ENCODE peak calls at places on chromosomes 2 and 18, in five cellular contexts. One of them, this sample, is unnamed.

GRCh38 chr2:96129528-96130120 is 8.7 kb downstream of the ASTL start:
- DNase-seq in endothelial cell of umbilical vein: no peak
- DNase-seq in aorta: no peak
- DNase-seq in esophagus muscularis mucosa: no peak
- DNase-seq in fibroblast of lung: no peak
- DNase-seq in this sample: no peak

GRCh38 chr2:223585691-223586090 is 16.5 kb downstream of the SCG2 start:
- DNase-seq in fibroblast of lung: peak; percentile 42
- DNase-seq in aorta: no peak
- DNase-seq in esophagus muscularis mucosa: peak; percentile 31
- DNase-seq in endothelial cell of umbilical vein: no peak
- DNase-seq in this sample: no peak

GRCh38 chr2:29920130-29920577 is 1.2 kb downstream of the ALK start:
- DNase-seq in esophagus muscularis mucosa: no peak
- DNase-seq in fibroblast of lung: peak; percentile 60
- DNase-seq in endothelial cell of umbilical vein: peak; percentile 14
- DNase-seq in aorta: peak; percentile 87
- DNase-seq in this sample: no peak

GRCh38 chr2:29042581-29043075 is 31.7 kb downstream of the PCARE start:
- DNase-seq in endothelial cell of umbilical vein: peak; percentile 14
- DNase-seq in esophagus muscularis mucosa: no peak
- DNase-seq in fibroblast of lung: peak; percentile 40
- DNase-seq in aorta: no peak
- DNase-seq in this sample: no peak

GRCh38 chr2:181780159-181781081 is 100.1 kb upstream of the NEUROD1 start:
- DNase-seq in endothelial cell of umbilical vein: peak; percentile 57
- DNase-seq in fibroblast of lung: peak; percentile 56
- DNase-seq in aorta: no peak
- DNase-seq in esophagus muscularis mucosa: no peak
- DNase-seq in this sample: no peak

GRCh38 chr18:49359732-49360444 is 100.6 kb downstream of the DYM start:
- DNase-seq in esophagus muscularis mucosa: no peak
- DNase-seq in fibroblast of lung: peak; percentile 83
- DNase-seq in endothelial cell of umbilical vein: no peak
- DNase-seq in aorta: no peak
- DNase-seq in this sample: no peak

GRCh38 chr2:1974391-1974790 is 230.1 kb upstream of the PXDN start:
- DNase-seq in esophagus muscularis mucosa: no peak
- DNase-seq in fibroblast of lung: peak; percentile 95
- DNase-seq in aorta: no peak
- DNase-seq in endothelial cell of umbilical vein: no peak
- DNase-seq in this sample: peak; percentile 25

GRCh38 chr2:199460101-199460671 is 2.4 kb upstream of the SATB2 start:
- DNase-seq in aorta: no peak
- DNase-seq in endothelial cell of umbilical vein: peak; percentile 36
- DNase-seq in esophagus muscularis mucosa: no peak
- DNase-seq in fibroblast of lung: peak; percentile 67
- DNase-seq in this sample: no peak

GRCh38 chr18:48159816-48160215 is 229.4 kb upstream of the SMAD2 start:
- DNase-seq in fibroblast of lung: no peak
- DNase-seq in aorta: peak; percentile 51
- DNase-seq in esophagus muscularis mucosa: no peak
- DNase-seq in endothelial cell of umbilical vein: no peak
- DNase-seq in this sample: no peak

GRCh38 chr2:98909381-98910211 is 26.4 kb downstream of the CRACDL start:
- DNase-seq in endothelial cell of umbilical vein: peak; percentile 91
- DNase-seq in esophagus muscularis mucosa: peak; percentile 68
- DNase-seq in aorta: no peak
- DNase-seq in fibroblast of lung: peak; percentile 90
- DNase-seq in this sample: peak; percentile 81

GRCh38 chr2:233353769-233354499 is at the start of gene DGKD:
- DNase-seq in esophagus muscularis mucosa: no peak
- DNase-seq in aorta: peak; percentile 90
- DNase-seq in endothelial cell of umbilical vein: peak; percentile 56
- DNase-seq in fibroblast of lung: peak; percentile 23
- DNase-seq in this sample: no peak

GRCh38 chr2:2621855-2622254 is 290.8 kb upstream of the MYT1L start:
- DNase-seq in esophagus muscularis mucosa: peak; percentile 83
- DNase-seq in fibroblast of lung: no peak
- DNase-seq in endothelial cell of umbilical vein: no peak
- DNase-seq in aorta: no peak
- DNase-seq in this sample: no peak

GRCh38 chr2:64943387-64944150 is 45.6 kb upstream of the SLC1A4 start:
- DNase-seq in esophagus muscularis mucosa: no peak
- DNase-seq in aorta: peak; percentile 87
- DNase-seq in endothelial cell of umbilical vein: no peak
- DNase-seq in fibroblast of lung: peak; percentile 61
- DNase-seq in this sample: no peak

GRCh38 chr2:107712857-107713256 is 113.8 kb upstream of the RGPD4 start:
- DNase-seq in endothelial cell of umbilical vein: no peak
- DNase-seq in esophagus muscularis mucosa: no peak
- DNase-seq in fibroblast of lung: no peak
- DNase-seq in aorta: no peak
- DNase-seq in this sample: no peak

GRCh38 chr18:45951021-45951714 is 16.0 kb downstream of the EPG5 start:
- DNase-seq in endothelial cell of umbilical vein: peak; percentile 24
- DNase-seq in esophagus muscularis mucosa: no peak
- DNase-seq in aorta: no peak
- DNase-seq in fibroblast of lung: peak; percentile 90
- DNase-seq in this sample: no peak

GRCh38 chr2:37354571-37354970 is 10.1 kb downstream of the QPCT start:
- DNase-seq in fibroblast of lung: no peak
- DNase-seq in aorta: no peak
- DNase-seq in endothelial cell of umbilical vein: no peak
- DNase-seq in esophagus muscularis mucosa: no peak
- DNase-seq in this sample: no peak

GRCh38 chr2:26614205-26615128 is 26.7 kb downstream of the CIB4 start:
- DNase-seq in fibroblast of lung: no peak
- DNase-seq in esophagus muscularis mucosa: no peak
- DNase-seq in aorta: no peak
- DNase-seq in endothelial cell of umbilical vein: no peak
- DNase-seq in this sample: no peak

GRCh38 chr18:22865354-22866116 is 67.6 kb upstream of the RBBP8 start:
- DNase-seq in aorta: no peak
- DNase-seq in esophagus muscularis mucosa: no peak
- DNase-seq in endothelial cell of umbilical vein: no peak
- DNase-seq in fibroblast of lung: no peak
- DNase-seq in this sample: no peak

GRCh38 chr2:215530191-215530968 is 94.5 kb upstream of the FN1 start:
- DNase-seq in endothelial cell of umbilical vein: peak; percentile 65
- DNase-seq in fibroblast of lung: peak; percentile 78
- DNase-seq in aorta: no peak
- DNase-seq in esophagus muscularis mucosa: no peak
- DNase-seq in this sample: no peak

GRCh38 chr2:201116115-201116958 is at the start of gene CFLAR:
- DNase-seq in endothelial cell of umbilical vein: peak; percentile 81
- DNase-seq in esophagus muscularis mucosa: peak; percentile 94
- DNase-seq in aorta: peak; percentile 90
- DNase-seq in fibroblast of lung: peak; percentile 81
- DNase-seq in this sample: no peak

GRCh38 chr18:45255142-45255890 is 360.0 kb upstream of the SLC14A2 start:
- DNase-seq in fibroblast of lung: peak; percentile 97
- DNase-seq in esophagus muscularis mucosa: no peak
- DNase-seq in endothelial cell of umbilical vein: no peak
- DNase-seq in aorta: no peak
- DNase-seq in this sample: no peak

GRCh38 chr2:25340340-25340886 is 1.3 kb downstream of the DNMT3A start:
- DNase-seq in fibroblast of lung: no peak
- DNase-seq in aorta: peak; percentile 83
- DNase-seq in endothelial cell of umbilical vein: no peak
- DNase-seq in esophagus muscularis mucosa: no peak
- DNase-seq in this sample: no peak

GRCh38 chr18:35096677-35097011 is 55.4 kb downstream of the MAPRE2 start:
- DNase-seq in esophagus muscularis mucosa: no peak
- DNase-seq in fibroblast of lung: no peak
- DNase-seq in endothelial cell of umbilical vein: no peak
- DNase-seq in aorta: no peak
- DNase-seq in this sample: no peak

DNA sequence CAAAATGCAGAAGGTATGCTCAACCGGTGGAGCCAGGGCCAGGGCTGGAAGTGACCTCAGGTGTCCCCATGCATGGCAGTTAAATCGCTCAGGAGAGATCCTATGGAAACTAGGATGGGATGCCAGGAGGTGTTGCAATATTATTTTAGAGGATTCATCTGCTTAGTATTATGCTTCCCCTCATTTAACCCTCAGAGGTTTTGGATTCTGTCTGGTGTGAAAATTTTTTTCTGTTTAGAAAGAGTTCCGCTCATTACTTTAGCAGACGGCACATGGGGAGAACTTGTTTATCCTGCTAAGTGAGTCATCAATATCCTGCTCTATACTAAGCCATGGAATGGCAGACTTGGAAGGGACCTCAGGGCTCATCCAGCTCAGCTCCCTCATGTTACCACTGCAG is 42.5 kb downstream of the TRIB2 start:
- DNase-seq in esophagus muscularis mucosa: no peak
- DNase-seq in endothelial cell of umbilical vein: peak; percentile 42
- DNase-seq in aorta: no peak
- DNase-seq in fibroblast of lung: peak; percentile 97
- DNase-seq in this sample: no peak
- H3K4me1 ChIP-seq in esophagus muscularis mucosa: peaks cover 4% of the 10 kb centered on the region
- H3K4me1 ChIP-seq in endothelial cell of umbilical vein: no peaks in the 10 kb centered on the region
- H3K4me1 ChIP-seq in aorta: no peaks in the 10 kb centered on the region
- H3K4me1 ChIP-seq in fibroblast of lung: peaks cover 10% of the 10 kb centered on the region
- H3K4me1 ChIP-seq in this sample: peaks cover 12% of the 10 kb centered on the region

DNA sequence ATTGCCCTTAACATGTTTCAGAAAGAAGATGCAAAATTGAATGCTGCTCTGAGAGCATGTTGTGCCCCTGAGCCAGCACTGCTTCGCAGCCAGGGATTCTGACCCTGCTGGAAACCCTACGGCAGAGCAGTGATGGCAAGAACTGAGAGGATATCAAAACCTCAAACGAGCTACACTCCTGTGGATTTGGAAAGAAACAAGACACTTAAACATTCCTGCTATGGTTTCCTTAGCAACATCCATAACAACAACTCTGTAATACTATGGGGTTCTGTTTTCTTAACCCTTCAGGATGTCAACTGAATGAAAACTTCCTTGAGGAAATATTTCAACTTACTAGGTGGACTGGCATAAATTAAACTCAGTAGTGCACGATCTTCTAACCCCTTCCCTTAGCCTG is 649.1 kb downstream of the NYAP2 start:
- DNase-seq in esophagus muscularis mucosa: no peak
- DNase-seq in aorta: no peak
- DNase-seq in endothelial cell of umbilical vein: peak; percentile 31
- DNase-seq in fibroblast of lung: peak; percentile 89
- DNase-seq in this sample: no peak
- H3K4me3 ChIP-seq in esophagus muscularis mucosa: no peak overlapping the region
- H3K4me3 ChIP-seq in aorta: no peak overlapping the region
- H3K4me3 ChIP-seq in endothelial cell of umbilical vein: no peak overlapping the region
- H3K4me3 ChIP-seq in fibroblast of lung: no peak overlapping the region
- H3K4me3 ChIP-seq in this sample: no peak overlapping the region

DNA sequence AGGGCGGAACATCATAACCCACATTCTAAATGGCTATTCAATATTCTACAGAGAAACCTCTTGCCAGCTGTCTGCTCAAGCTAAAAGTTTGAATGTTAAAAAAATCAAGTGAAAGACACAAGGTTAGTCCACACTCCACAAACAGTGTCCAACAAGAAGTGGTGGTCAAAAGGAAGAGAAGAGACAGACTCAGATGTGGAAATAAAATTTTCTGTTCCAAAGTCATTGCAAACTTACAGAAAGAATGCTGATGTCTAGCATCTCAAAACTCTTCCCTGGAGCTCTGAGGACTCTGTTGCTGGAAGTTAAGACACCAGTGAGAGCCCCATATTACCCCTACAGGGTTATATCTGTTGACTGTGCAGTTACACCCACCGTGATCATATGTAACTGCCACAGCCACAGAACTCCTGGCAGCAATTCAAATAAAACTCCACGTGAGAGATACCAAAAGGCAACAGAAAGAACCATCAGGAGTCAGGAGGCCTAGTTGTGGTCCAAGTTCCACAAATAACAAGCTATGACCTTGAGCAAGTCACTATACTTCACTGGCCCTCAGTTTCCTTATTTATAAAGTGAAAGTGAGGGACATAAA is 60.9 kb downstream of the AAK1 start:
- DNase-seq in fibroblast of lung: peak; percentile 51
- DNase-seq in aorta: no peak
- DNase-seq in esophagus muscularis mucosa: no peak
- DNase-seq in endothelial cell of umbilical vein: no peak
- DNase-seq in this sample: no peak
- H3K4me1 ChIP-seq in fibroblast of lung: peaks cover 4% of the 10 kb centered on the region
- H3K4me1 ChIP-seq in aorta: no peaks in the 10 kb centered on the region
- H3K4me1 ChIP-seq in esophagus muscularis mucosa: peaks cover 45% of the 10 kb centered on the region
- H3K4me1 ChIP-seq in endothelial cell of umbilical vein: peaks cover 6% of the 10 kb centered on the region
- H3K4me1 ChIP-seq in this sample: peaks cover 35% of the 10 kb centered on the region

GRCh38 chr2:203928849-203929248 is 7.7 kb upstream of the ICOS start:
- DNase-seq in endothelial cell of umbilical vein: peak; percentile 34
- DNase-seq in esophagus muscularis mucosa: no peak
- DNase-seq in fibroblast of lung: peak; percentile 7
- DNase-seq in aorta: no peak
- DNase-seq in this sample: no peak

GRCh38 chr2:203925512-203926158 is 10.9 kb upstream of the ICOS start:
- DNase-seq in esophagus muscularis mucosa: no peak
- DNase-seq in fibroblast of lung: no peak
- DNase-seq in aorta: no peak
- DNase-seq in endothelial cell of umbilical vein: no peak
- DNase-seq in this sample: no peak
- H3K4me3 ChIP-seq in esophagus muscularis mucosa: no peak overlapping the region
- H3K4me3 ChIP-seq in fibroblast of lung: no peak overlapping the region
- H3K4me3 ChIP-seq in aorta: no peak overlapping the region
- H3K4me3 ChIP-seq in endothelial cell of umbilical vein: no peak overlapping the region
- H3K4me3 ChIP-seq in this sample: no peak overlapping the region

GRCh38 chr2:45886229-45886663 is 234.8 kb downstream of the PRKCE start:
- DNase-seq in esophagus muscularis mucosa: no peak
- DNase-seq in fibroblast of lung: no peak
- DNase-seq in endothelial cell of umbilical vein: no peak
- DNase-seq in aorta: no peak
- DNase-seq in this sample: no peak
- H3K4me1 ChIP-seq in esophagus muscularis mucosa: peaks cover 77% of the 10 kb centered on the region
- H3K4me1 ChIP-seq in fibroblast of lung: peaks cover 14% of the 10 kb centered on the region
- H3K4me1 ChIP-seq in endothelial cell of umbilical vein: no peaks in the 10 kb centered on the region
- H3K4me1 ChIP-seq in aorta: peaks cover 11% of the 10 kb centered on the region
- H3K4me1 ChIP-seq in this sample: peaks cover 86% of the 10 kb centered on the region